ENCODE peak calls at places on chromosomes 6 and 20, in five cellular contexts. J is K562, B is HepG2, Z is suprapubic skin, N is stomach. G is an unnamed sample.

GRCh38 chr20:1391640-1392442 is 1.0 kb downstream of the FKBP1A start:
- DNase-seq in J (peak; percentile 46), B (no peak), Z (no peak), N (no peak), G (no peak)

GRCh38 chr6:473759-474453 is 82.4 kb downstream of the IRF4 start:
- DNase-seq in J (no peak), B (no peak), N (no peak), Z (no peak), G (no peak)

GRCh38 chr20:3707508-3707899 is 4.9 kb downstream of the SIGLEC1 start:
- DNase-seq in B (no peak), Z (no peak), N (no peak), J (no peak), G (no peak)

GRCh38 chr6:47165918-47166317 is 123.8 kb upstream of the ADGRF1 start:
- DNase-seq in B (no peak), J (no peak), N (no peak), Z (no peak), G (no peak)

GRCh38 chr6:34583461-34583860 is 27.3 kb upstream of the SPDEF start:
- DNase-seq in N (no peak), B (no peak), J (no peak), Z (no peak), G (no peak)

GRCh38 chr20:59250293-59250692 is 50.1 kb upstream of the EDN3 start:
- DNase-seq in N (no peak), J (no peak), Z (no peak), B (no peak), G (no peak)

GRCh38 chr6:31535538-31536324 is 6.1 kb downstream of the DDX39B start:
- DNase-seq in Z (no peak), N (no peak), B (no peak), J (no peak), G (no peak)

GRCh38 chr20:19236371-19237055 is 24.1 kb downstream of the SLC24A3 start:
- DNase-seq in Z (no peak), B (no peak), N (no peak), J (no peak), G (no peak)

GRCh38 chr6:10369896-10370295 is 45.0 kb downstream of the TFAP2A start:
- DNase-seq in B (no peak), J (no peak), N (no peak), Z (no peak), G (no peak)

GRCh38 chr20:1896859-1897258 is 1.7 kb downstream of the SIRPA start:
- DNase-seq in J (no peak), N (no peak), B (no peak), Z (no peak), G (no peak)

GRCh38 chr6:109174911-109175310 is 79.6 kb downstream of the CEP57L1 start:
- DNase-seq in J (no peak), N (no peak), B (no peak), Z (no peak), G (no peak)

GRCh38 chr6:26251354-26252081 is 113.5 kb upstream of the BTN3A2 start:
- DNase-seq in Z (no peak), B (no peak), J (peak; percentile 89), N (peak; percentile 57), G (peak; percentile 82)

GRCh38 chr6:139296927-139297326 is 5.1 kb upstream of the TXLNB start:
- DNase-seq in J (no peak), Z (no peak), N (no peak), B (no peak), G (no peak)

GRCh38 chr6:42075159-42075838 is 25.0 kb downstream of the TAF8 start:
- DNase-seq in N (peak; percentile 87), Z (peak; percentile 83), B (peak; percentile 69), J (peak; percentile 86), G (peak; percentile 84)

GRCh38 chr20:40815156-40816038 is 126.4 kb upstream of the MAFB start:
- DNase-seq in Z (peak; percentile 38), B (no peak), J (no peak), N (peak; percentile 15), G (no peak)

GRCh38 chr6:160217073-160217472 is 41.5 kb downstream of the SLC22A2 start:
- DNase-seq in B (no peak), N (no peak), Z (no peak), J (no peak), G (no peak)

GRCh38 chr20:33474097-33474846 is 15.6 kb upstream of the CBFA2T2 start:
- DNase-seq in B (peak; percentile 71), Z (no peak), J (no peak), N (no peak), G (no peak)

GRCh38 chr6:127415096-127415495 is 44.1 kb downstream of the KIAA0408 start:
- DNase-seq in J (no peak), Z (no peak), N (no peak), B (no peak), G (no peak)

GRCh38 chr6:56760842-56761241 is 118.2 kb upstream of the DST start:
- DNase-seq in N (no peak), J (no peak), B (no peak), Z (no peak), G (no peak)

GRCh38 chr6:10418862-10419748 is 4.2 kb upstream of the TFAP2A start:
- DNase-seq in B (no peak), N (no peak), J (peak; percentile 71), Z (no peak), G (no peak)

GRCh38 chr20:21705466-21706344 is at the start of gene PAX1:
- DNase-seq in B (no peak), J (no peak), Z (no peak), N (no peak), G (no peak)

GRCh38 chr6:7542878-7543394 is 1.5 kb downstream of the DSP start:
- DNase-seq in J (no peak), B (peak; percentile 93), Z (peak; percentile 83), N (peak; percentile 85), G (peak; percentile 84)

GRCh38 chr6:110645685-110646418 is 169.4 kb downstream of the CDK19 start:
- DNase-seq in Z (no peak), B (no peak), N (no peak), J (no peak), G (no peak)

GRCh38 chr6:110642711-110643110 is 166.3 kb upstream of the SLC22A16 start:
- DNase-seq in B (no peak), J (no peak), Z (no peak), N (no peak), G (no peak)

GRCh38 chr6:110646951-110647910 is 168.0 kb downstream of the CDK19 start:
- DNase-seq in Z (no peak), J (no peak), N (no peak), B (no peak), G (no peak)

GRCh38 chr6:110646419-110646698 is 168.9 kb downstream of the CDK19 start:
- DNase-seq in N (no peak), B (no peak), J (no peak), Z (no peak), G (no peak)

DNA sequence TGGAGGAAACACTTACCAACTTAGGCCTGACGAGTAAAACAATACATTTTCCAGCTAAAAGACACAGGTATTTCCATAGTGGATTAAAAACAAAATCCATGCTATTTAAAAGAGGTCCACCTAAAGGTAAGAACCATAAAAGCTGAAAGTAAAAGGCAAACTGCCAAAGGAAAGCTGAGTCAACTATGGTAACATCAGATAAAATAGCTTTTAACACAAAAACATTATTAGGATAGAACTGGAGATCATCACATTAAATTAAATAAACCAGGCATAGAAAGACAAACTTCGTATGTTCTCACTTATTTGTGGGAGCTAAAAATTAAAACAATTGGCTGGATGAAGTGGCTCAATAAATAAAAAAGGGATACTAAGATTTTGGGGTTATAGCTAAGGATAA is 166.8 kb upstream of the SLC22A16 start:
- DNase-seq in Z (no peak), B (no peak), N (no peak), J (no peak), G (no peak)
- TF ChIP-seq POLR2AphosphoS5 in Z (no peak), B (no peak), N (no peak), J (no peak), G (no peak)

GRCh38 chr6:28489366-28490190 is 26.0 kb downstream of the GPX6 start:
- DNase-seq in N (peak; percentile 28), Z (no peak), B (peak; percentile 32), J (peak; percentile 98), G (peak; percentile 41)
- TF ChIP-seq POLR2A in N (no peak), Z (no peak), B (no peak), J (peak; percentile 77), G (no peak)

GRCh38 chr6:88650979-88651378 is 312.4 kb downstream of the RNGTT start:
- DNase-seq in Z (no peak), B (no peak), N (no peak), J (no peak), G (no peak)
- TF ChIP-seq EP300 in Z (no peak), B (no peak), N (no peak), J (no peak), G (no peak)

GRCh38 chr6:1608222-1608975 is 1.3 kb upstream of the FOXC1 start:
- DNase-seq in Z (no peak), J (no peak), B (no peak), N (no peak), G (no peak)
- TF ChIP-seq POLR2AphosphoS5 in Z (no peak), J (no peak), B (no peak), N (no peak), G (no peak)

GRCh38 chr6:33314943-33315752 is 1.3 kb upstream of the TAPBP start:
- DNase-seq in N (peak; percentile 65), Z (no peak), B (no peak), J (peak; percentile 88), G (peak; percentile 86)

GRCh38 chr6:33313105-33313708 is 671 bp downstream of the TAPBP start:
- DNase-seq in B (no peak), J (peak; percentile 63), N (peak; percentile 46), Z (no peak), G (peak; percentile 63)

GRCh38 chr6:33314515-33314942 is 651 bp upstream of the TAPBP start:
- DNase-seq in N (peak; percentile 39), J (peak; percentile 92), B (peak; percentile 80), Z (peak; percentile 86), G (peak; percentile 76)

GRCh38 chr6:33312361-33313104 is 1.3 kb downstream of the TAPBP start:
- DNase-seq in J (peak; percentile 91), B (peak; percentile 84), N (peak; percentile 78), Z (no peak), G (peak; percentile 89)

DNA sequence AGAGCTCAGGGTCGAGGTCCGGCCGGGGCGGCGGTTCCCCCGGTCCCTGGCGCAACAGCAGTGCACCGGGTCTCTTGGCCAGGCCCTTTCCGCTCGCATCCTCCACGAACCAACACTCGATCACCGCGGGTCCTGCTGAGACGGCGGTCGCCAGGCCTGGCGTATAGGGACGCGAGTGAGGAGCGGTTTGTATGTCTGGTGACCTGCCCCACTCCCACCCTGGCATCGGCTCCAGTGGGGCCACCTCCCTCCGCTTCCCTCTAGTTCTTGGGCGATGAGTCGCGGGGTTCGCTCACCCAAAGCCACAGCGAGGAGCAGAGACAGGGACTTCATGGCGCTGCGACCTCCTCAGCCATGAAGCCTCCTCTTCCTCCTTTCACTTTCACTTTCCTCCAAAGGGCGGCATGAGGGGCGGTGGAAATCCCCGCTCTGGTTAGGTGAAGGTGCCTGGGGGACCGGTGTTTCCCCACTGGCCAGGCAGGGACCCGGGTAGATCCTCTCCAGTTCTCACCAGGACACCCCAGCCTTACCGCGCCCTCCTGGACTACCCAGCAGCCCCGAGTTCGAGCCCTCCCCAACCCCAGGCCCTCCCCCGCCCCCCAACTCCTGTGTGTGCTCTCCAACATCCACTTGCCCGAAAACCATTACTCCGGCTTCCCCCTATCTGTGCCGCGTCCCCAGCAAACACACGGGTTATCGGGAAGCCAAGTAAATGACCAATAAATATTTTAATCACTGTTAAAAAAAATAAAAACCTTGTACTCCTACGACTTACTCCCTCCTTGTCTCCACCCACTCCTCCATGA is at the start of gene TAPBP:
- DNase-seq in N (peak; percentile 60), Z (peak; percentile 87), J (peak; percentile 71), B (peak; percentile 55), G (peak; percentile 77)
- TF ChIP-seq POLR2A in N (no peak), Z (no peak), J (peak; percentile 69), B (peak; percentile 81), G (peak; percentile 76)

G was measured in transverse colon.